ENCODE peak calls at places on chromosomes 6 and 20, in ten cellular contexts. M, Q, S, C, N, B, K, G, O and H are unnamed samples. For H3K36me3, the result is how much of the 10 kb centered on the place peaks cover.

GRCh38 chr6:42727084-42727601 is 4.7 kb upstream of the PRPH2 start:
- DNase-seq in O (peak), K (peak), M (no peak), G (no peak), C (peak), S (no peak), B (peak), N (no peak), Q (no peak), H (peak)

GRCh38 chr6:13013681-13014550 is 297.3 kb downstream of the PHACTR1 start:
- DNase-seq in N (no peak), S (no peak), M (no peak), B (peak), G (no peak), C (no peak), Q (no peak), K (no peak), O (no peak), H (no peak)

GRCh38 chr20:309841-310644 is 12.7 kb downstream of the ZCCHC3 start:
- DNase-seq in N (peak), C (peak), K (peak), M (peak), S (peak), B (peak), Q (peak), O (peak), G (peak), H (peak)

GRCh38 chr6:26411751-26412150 is 9.7 kb downstream of the BTN3A1 start:
- DNase-seq in G (no peak), K (no peak), N (no peak), M (no peak), O (no peak), B (no peak), S (no peak), C (no peak), Q (no peak), H (no peak)

GRCh38 chr20:4661191-4661590 is 60.5 kb upstream of the PRND start:
- DNase-seq in M (peak), N (no peak), Q (no peak), K (no peak), O (no peak), B (no peak), G (no peak), S (no peak), C (no peak), H (no peak)

GRCh38 chr20:1396702-1397101 is 3.8 kb upstream of the FKBP1A start:
- DNase-seq in N (no peak), Q (no peak), G (no peak), M (no peak), C (no peak), S (no peak), B (no peak), K (no peak), O (no peak), H (no peak)

GRCh38 chr6:24802271-24803059 is 3.7 kb upstream of the ARMH2 start:
- DNase-seq in G (no peak), Q (no peak), M (no peak), S (no peak), C (no peak), N (peak), B (no peak), K (no peak), O (no peak), H (no peak)

GRCh38 chr6:166411721-166412151 is 29.0 kb upstream of the MPC1 start:
- DNase-seq in K (no peak), Q (no peak), C (no peak), B (no peak), G (peak), M (peak), N (no peak), O (no peak), S (no peak), H (no peak)

GRCh38 chr20:53321596-53321995 is 272.0 kb downstream of the ZNF217 start:
- DNase-seq in M (no peak), G (no peak), S (no peak), C (no peak), Q (no peak), B (no peak), K (no peak), O (no peak), N (no peak), H (no peak)

GRCh38 chr6:158813032-158813431 is 6.1 kb downstream of the EZR start:
- DNase-seq in M (no peak), G (no peak), B (no peak), N (no peak), K (no peak), O (no peak), C (no peak), S (no peak), Q (no peak), H (no peak)

GRCh38 chr20:12649234-12649633 is 359.5 kb upstream of the SPTLC3 start:
- DNase-seq in S (no peak), C (no peak), O (no peak), K (no peak), N (no peak), Q (no peak), B (no peak), G (no peak), M (no peak), H (no peak)

GRCh38 chr6:132993738-132994137 is 179.4 kb downstream of the RPS12 start:
- DNase-seq in O (no peak), K (no peak), C (no peak), G (no peak), M (no peak), N (no peak), Q (no peak), B (no peak), S (no peak), H (no peak)

GRCh38 chr6:157652601-157653363 is 170.3 kb upstream of the SNX9 start:
- DNase-seq in Q (peak), G (no peak), K (no peak), N (no peak), O (no peak), M (no peak), S (peak), C (no peak), B (no peak), H (peak)

GRCh38 chr6:53746442-53747103 is 48.2 kb upstream of the LRRC1 start:
- DNase-seq in M (no peak), Q (no peak), B (no peak), N (no peak), G (no peak), C (no peak), S (no peak), O (no peak), K (no peak), H (no peak)

GRCh38 chr6:166785131-166785530 is 158.1 kb upstream of the RPS6KA2 start:
- DNase-seq in C (no peak), K (no peak), N (no peak), G (no peak), S (no peak), M (no peak), Q (no peak), B (no peak), O (no peak), H (no peak)

GRCh38 chr20:44909872-44910689 is at the start of gene PABPC1L:
- DNase-seq in M (peak), C (peak), O (peak), Q (no peak), B (peak), S (no peak), G (no peak), K (peak), N (peak), H (peak)

GRCh38 chr6:128630213-128630612 is 109.8 kb upstream of the PTPRK start:
- DNase-seq in B (no peak), O (no peak), M (no peak), Q (no peak), G (no peak), N (no peak), C (no peak), K (no peak), S (no peak), H (no peak)

GRCh38 chr6:148179786-148180185 is 162.9 kb upstream of the SASH1 start:
- DNase-seq in B (no peak), N (peak), G (no peak), O (no peak), S (no peak), K (no peak), C (no peak), M (no peak), Q (no peak), H (peak)

GRCh38 chr20:4720977-4721349 is 746 bp upstream of the PRND start:
- DNase-seq in O (no peak), C (no peak), M (no peak), B (peak), G (no peak), S (no peak), K (no peak), Q (no peak), N (no peak), H (no peak)

GRCh38 chr6:149560736-149561135 is 5.4 kb upstream of the GINM1 start:
- DNase-seq in M (no peak), O (no peak), N (no peak), G (no peak), B (no peak), C (no peak), Q (no peak), S (no peak), K (no peak), H (peak)

GRCh38 chr6:36758516-36759176 is 61.0 kb downstream of the RAB44 start:
- DNase-seq in Q (no peak), N (no peak), O (no peak), G (no peak), B (no peak), S (no peak), M (no peak), K (no peak), C (no peak), H (peak)

GRCh38 chr6:70955441-70956190 is 1.2 kb downstream of the B3GAT2 start:
- DNase-seq in B (peak), S (peak), K (peak), C (peak), N (peak), M (peak), Q (peak), O (peak), G (peak), H (peak)

GRCh38 chr6:22596011-22596410 is 26.6 kb downstream of the HDGFL1 start:
- DNase-seq in N (no peak), S (no peak), B (no peak), G (no peak), O (no peak), K (no peak), M (no peak), Q (no peak), C (no peak), H (no peak)

GRCh38 chr20:15913661-15914060 is 659.6 kb downstream of the KIF16B start:
- DNase-seq in Q (no peak), B (no peak), C (no peak), K (no peak), N (peak), M (no peak), S (no peak), O (no peak), G (no peak), H (no peak)

GRCh38 chr6:96542702-96543101 is 20.2 kb upstream of the FHL5 start:
- DNase-seq in K (no peak), O (no peak), Q (no peak), M (peak), N (no peak), S (no peak), C (no peak), G (no peak), B (no peak), H (peak)

GRCh38 chr6:42451595-42452170 is at the start of gene TRERF1:
- DNase-seq in Q (no peak), O (peak), S (peak), B (peak), K (peak), M (peak), N (peak), C (peak), G (peak), H (peak)

DNA sequence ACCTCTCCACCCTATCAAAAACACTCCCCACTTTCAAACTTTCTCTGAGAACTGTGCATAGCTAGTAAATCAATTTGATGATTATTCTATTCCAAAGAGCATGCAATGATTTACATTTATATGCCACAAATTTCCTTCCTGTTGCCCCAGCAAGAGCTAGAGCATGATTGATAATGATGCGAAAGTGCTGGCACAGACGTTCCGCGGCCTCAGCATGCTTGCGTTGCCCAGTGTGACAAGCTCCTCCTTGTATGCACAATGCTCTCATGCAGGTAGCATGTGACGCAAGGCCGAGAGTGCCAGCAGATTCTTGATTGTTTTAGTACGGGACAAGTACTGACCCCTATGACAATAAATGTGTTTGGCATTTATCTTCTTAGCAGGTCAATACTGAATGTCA is 696.3 kb upstream of the SLC35B3 start:
- DNase-seq in Q (peak), K (no peak), C (no peak), G (no peak), B (no peak), S (no peak), M (no peak), O (peak), N (no peak), H (no peak)
- H3K27ac ChIP-seq in Q (no peak), K (no peak), C (no peak), G (no peak), B (no peak), S (no peak), M (no peak), O (no peak), N (no peak), H (no peak)

GRCh38 chr6:82204010-82204409 is 43.5 kb downstream of the IBTK start:
- DNase-seq in C (no peak), S (no peak), B (no peak), M (no peak), K (no peak), Q (no peak), N (no peak), O (no peak), G (no peak), H (no peak)

GRCh38 chr6:82211326-82211725 is 36.2 kb downstream of the IBTK start:
- DNase-seq in B (no peak), M (no peak), Q (no peak), S (no peak), C (no peak), O (no peak), K (no peak), N (no peak), G (no peak), H (no peak)

GRCh38 chr6:82208914-82209313 is 38.6 kb downstream of the IBTK start:
- DNase-seq in N (no peak), Q (no peak), S (no peak), C (no peak), O (no peak), M (no peak), G (no peak), B (no peak), K (no peak), H (no peak)

GRCh38 chr6:82205793-82206425 is 41.6 kb downstream of the IBTK start:
- DNase-seq in Q (no peak), O (no peak), B (no peak), S (no peak), C (no peak), K (no peak), M (no peak), G (no peak), N (no peak), H (peak)
- H3K36me3 ChIP-seq in Q (under half), O (under half), B (under half), S (half or more), C (under half), K (under half), M (half or more), G (under half), N (under half), H (under half)

GRCh38 chr20:51880188-51880587 is 77.9 kb upstream of the SALL4 start:
- DNase-seq in Q (no peak), G (no peak), K (no peak), B (no peak), N (no peak), S (no peak), O (no peak), M (no peak), C (no peak), H (no peak)
- H3K27ac ChIP-seq in Q (no peak), G (no peak), K (no peak), B (no peak), N (no peak), S (no peak), O (no peak), M (no peak), C (no peak), H (no peak)

GRCh38 chr20:25009218-25010145 is 16.9 kb upstream of the APMAP start:
- DNase-seq in C (no peak), N (peak), B (no peak), S (peak), Q (no peak), G (peak), K (no peak), M (no peak), O (no peak), H (no peak)

GRCh38 chr20:25011261-25011660 is 18.7 kb upstream of the APMAP start:
- DNase-seq in C (no peak), O (no peak), M (no peak), G (peak), N (no peak), B (no peak), K (no peak), Q (peak), S (peak), H (no peak)

GRCh38 chr20:25012616-25013189 is 20.2 kb upstream of the APMAP start:
- DNase-seq in O (no peak), C (no peak), G (peak), B (no peak), M (no peak), S (peak), Q (peak), N (no peak), K (no peak), H (no peak)

GRCh38 chr20:25013478-25014380 is 21.2 kb upstream of the APMAP start:
- DNase-seq in B (no peak), N (no peak), S (peak), C (peak), O (no peak), Q (peak), K (no peak), G (peak), M (no peak), H (no peak)

DNA sequence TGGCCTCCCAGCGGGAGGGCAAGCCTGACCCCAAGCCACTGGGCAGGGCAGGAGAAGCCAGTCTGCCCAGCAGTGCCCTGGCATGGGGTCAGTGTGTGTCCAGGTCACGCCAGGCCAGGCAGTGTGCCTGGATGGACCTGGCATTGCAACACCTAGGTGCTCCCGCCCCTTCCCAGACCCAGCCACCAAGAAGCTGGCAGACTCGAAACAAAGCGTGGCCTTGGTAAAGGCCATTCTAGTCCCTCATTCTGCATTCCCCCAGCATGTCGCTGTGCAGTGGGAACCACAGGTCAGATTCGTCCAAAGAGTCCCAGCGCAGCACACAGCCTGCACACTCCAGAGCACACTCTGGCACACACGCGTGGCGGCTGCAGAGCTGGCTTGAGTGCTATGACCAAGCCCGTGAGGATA is 19.3 kb upstream of the APMAP start:
- DNase-seq in O (no peak), N (no peak), Q (peak), B (no peak), M (no peak), K (no peak), G (peak), C (no peak), S (peak), H (no peak)
- H3K36me3 ChIP-seq in O (under half), N (under half), Q (under half), B (under half), M (half or more), K (under half), G (half or more), C (under half), S (half or more), H (under half)

GRCh38 chr6:14711704-14712397 is 534.0 kb upstream of the JARID2 start:
- DNase-seq in C (no peak), Q (no peak), K (no peak), G (no peak), O (no peak), N (no peak), S (no peak), M (no peak), B (no peak), H (no peak)
- H3K27ac ChIP-seq in C (no peak), Q (no peak), K (no peak), G (no peak), O (peak), N (no peak), S (no peak), M (no peak), B (no peak), H (no peak)

GRCh38 chr20:58986968-58987517 is 6.0 kb downstream of the NELFCD start:
- DNase-seq in M (no peak), K (no peak), B (no peak), G (no peak), C (no peak), Q (no peak), O (no peak), S (peak), N (no peak), H (peak)

GRCh38 chr20:58987790-58988564 is 6.9 kb downstream of the NELFCD start:
- DNase-seq in C (no peak), K (no peak), N (no peak), B (no peak), M (no peak), Q (no peak), O (no peak), S (peak), G (peak), H (no peak)

GRCh38 chr20:58986286-58986967 is 5.4 kb downstream of the NELFCD start:
- DNase-seq in S (peak), M (no peak), C (no peak), Q (no peak), G (peak), O (no peak), N (no peak), B (no peak), K (no peak), H (no peak)

GRCh38 chr20:58989196-58989595 is 8.1 kb downstream of the NELFCD start:
- DNase-seq in C (no peak), B (no peak), N (no peak), G (peak), M (no peak), Q (no peak), O (no peak), K (peak), S (peak), H (no peak)

GRCh38 chr20:58988565-58988882 is 7.5 kb downstream of the NELFCD start:
- DNase-seq in N (no peak), B (no peak), C (no peak), G (peak), K (no peak), M (no peak), S (no peak), O (no peak), Q (no peak), H (no peak)
- H3K36me3 ChIP-seq in N (half or more), B (under half), C (under half), G (half or more), K (under half), M (half or more), S (half or more), O (under half), Q (under half), H (half or more)

DNA sequence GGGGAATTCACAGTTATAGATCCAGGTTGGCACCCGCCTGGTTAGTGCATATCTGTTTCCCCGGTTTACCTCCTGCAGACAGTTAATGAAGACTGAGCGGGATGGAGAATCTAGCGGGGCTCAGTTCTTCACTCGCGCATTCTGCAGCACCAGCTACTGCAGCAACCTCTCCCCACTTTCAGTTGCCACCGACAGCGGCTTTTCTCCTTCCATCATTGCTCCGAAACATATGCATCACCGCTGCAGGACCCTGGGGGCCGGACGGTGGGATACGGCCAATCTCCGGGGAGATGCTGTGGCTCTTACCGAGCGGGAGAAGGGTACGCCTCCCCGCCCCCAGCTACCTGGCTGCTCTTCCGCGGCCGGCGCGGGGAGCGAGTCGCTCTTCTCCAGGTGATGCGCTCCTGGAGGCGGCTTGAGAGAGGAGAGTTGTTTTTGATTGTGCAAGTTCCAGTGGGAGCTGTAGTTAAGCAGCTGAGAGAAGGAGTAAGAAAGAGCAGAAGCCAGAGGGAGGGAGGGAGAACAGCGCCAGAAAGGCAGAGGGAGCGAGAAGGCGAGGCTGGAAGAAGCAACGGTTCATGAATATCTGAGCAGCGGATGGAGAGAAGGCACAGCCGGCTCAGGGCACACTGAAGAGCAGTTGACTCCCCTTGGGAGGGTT is at the start of gene SGK1:
- DNase-seq in K (peak), B (peak), N (peak), O (no peak), G (no peak), M (peak), Q (no peak), S (no peak), C (no peak), H (no peak)
- H3K27ac ChIP-seq in K (peak), B (peak), N (no peak), O (no peak), G (no peak), M (no peak), Q (peak), S (no peak), C (no peak), H (no peak)

GRCh38 chr20:62001178-62001715 is 64.4 kb downstream of the TAF4 start:
- DNase-seq in C (no peak), B (no peak), M (no peak), S (no peak), O (no peak), K (no peak), Q (no peak), G (no peak), N (no peak), H (no peak)
- H3K36me3 ChIP-seq in C (under half), B (under half), M (half or more), S (half or more), O (under half), K (under half), Q (under half), G (half or more), N (half or more), H (half or more)